ENCODE peak calls at places on chromosomes 16 and 17, in four cellular contexts. One of them, this sample, is unnamed.
A peak's percentile ranks its signal among the peaks of the same experiment; 100 is the strongest.

GRCh38 chr17:2816688-2817087 is 20.4 kb downstream of the RAP1GAP2 start:
- DNase-seq in sciatic nerve: no peak
- DNase-seq in lower leg skin: no peak
- DNase-seq in adrenal gland: no peak
- DNase-seq in this sample: no peak

GRCh38 chr17:76544123-76544915 is 4.5 kb downstream of the PRCD start:
- DNase-seq in sciatic nerve: no peak
- DNase-seq in lower leg skin: no peak
- DNase-seq in adrenal gland: peak; percentile 84
- DNase-seq in this sample: no peak

GRCh38 chr16:14284371-14284770 is 213.3 kb downstream of the MRTFB start:
- DNase-seq in sciatic nerve: no peak
- DNase-seq in lower leg skin: no peak
- DNase-seq in adrenal gland: no peak
- DNase-seq in this sample: no peak

GRCh38 chr17:30922235-30922993 is 669 bp downstream of the ADAP2 start:
- DNase-seq in sciatic nerve: no peak
- DNase-seq in lower leg skin: no peak
- DNase-seq in adrenal gland: no peak
- DNase-seq in this sample: peak; percentile 90

GRCh38 chr16:28554634-28555423 is 1.1 kb downstream of the SGF29 start:
- DNase-seq in sciatic nerve: no peak
- DNase-seq in lower leg skin: no peak
- DNase-seq in adrenal gland: no peak
- DNase-seq in this sample: no peak

GRCh38 chr16:49588061-49588460 is 214.5 kb downstream of the C16orf78 start:
- DNase-seq in sciatic nerve: peak; percentile 36
- DNase-seq in lower leg skin: no peak
- DNase-seq in adrenal gland: no peak
- DNase-seq in this sample: peak; percentile 30

GRCh38 chr17:36855459-36855858 is 81.8 kb upstream of the LHX1 start:
- DNase-seq in sciatic nerve: no peak
- DNase-seq in lower leg skin: no peak
- DNase-seq in adrenal gland: no peak
- DNase-seq in this sample: no peak

GRCh38 chr17:19303367-19303776 is 59.2 kb downstream of the B9D1 start:
- DNase-seq in sciatic nerve: no peak
- DNase-seq in lower leg skin: no peak
- DNase-seq in adrenal gland: peak; percentile 35
- DNase-seq in this sample: no peak

GRCh38 chr17:30969989-30970680 is 704 bp upstream of the RNF135 start:
- DNase-seq in sciatic nerve: no peak
- DNase-seq in lower leg skin: no peak
- DNase-seq in adrenal gland: no peak
- DNase-seq in this sample: peak; percentile 43

GRCh38 chr17:82351254-82351712 is 7.8 kb upstream of the TEX19 start:
- DNase-seq in sciatic nerve: no peak
- DNase-seq in lower leg skin: no peak
- DNase-seq in adrenal gland: no peak
- DNase-seq in this sample: no peak

This sample was measured in mesenteric fat pad.